ENCODE peak calls at places on chromosomes 1 and 21, in eight cellular contexts. One of them, this sample, is unnamed.

GRCh38 chr1:101150676-101151075 is 86.1 kb upstream of the S1PR1 start:
- DNase-seq in endodermal cell: no peak
- DNase-seq in HT-29: no peak
- DNase-seq in stimulated activated CD4-positive, alpha-beta T cell treated with anti-CD3 and anti-CD28 coated beads, TNF-alpha, amount 100 ng/mL, for 24 hours: no peak
- DNase-seq in AG08396: no peak
- DNase-seq in omental fat pad: no peak
- DNase-seq in left colon: no peak
- DNase-seq in HFF-Myc: no peak
- DNase-seq in this sample: no peak

GRCh38 chr1:2951856-2952255 is 69.4 kb upstream of the ACTRT2 start:
- DNase-seq in stimulated activated CD4-positive, alpha-beta T cell treated with anti-CD3 and anti-CD28 coated beads, TNF-alpha, amount 100 ng/mL, for 24 hours: no peak
- DNase-seq in HFF-Myc: no peak
- DNase-seq in left colon: no peak
- DNase-seq in omental fat pad: no peak
- DNase-seq in endodermal cell: no peak
- DNase-seq in AG08396: no peak
- DNase-seq in HT-29: no peak
- DNase-seq in this sample: no peak

GRCh38 chr1:43549921-43550597 is 19.4 kb downstream of the PTPRF start:
- DNase-seq in omental fat pad: no peak
- DNase-seq in AG08396: no peak
- DNase-seq in left colon: peak; percentile 90
- DNase-seq in HT-29: peak; percentile 94
- DNase-seq in endodermal cell: peak; percentile 99
- DNase-seq in stimulated activated CD4-positive, alpha-beta T cell treated with anti-CD3 and anti-CD28 coated beads, TNF-alpha, amount 100 ng/mL, for 24 hours: no peak
- DNase-seq in HFF-Myc: no peak
- DNase-seq in this sample: peak; percentile 68

GRCh38 chr1:9202240-9202870 is 32.2 kb upstream of the H6PD start:
- DNase-seq in HFF-Myc: no peak
- DNase-seq in omental fat pad: no peak
- DNase-seq in left colon: no peak
- DNase-seq in AG08396: no peak
- DNase-seq in endodermal cell: no peak
- DNase-seq in stimulated activated CD4-positive, alpha-beta T cell treated with anti-CD3 and anti-CD28 coated beads, TNF-alpha, amount 100 ng/mL, for 24 hours: no peak
- DNase-seq in HT-29: no peak
- DNase-seq in this sample: no peak

GRCh38 chr21:34243562-34243961 is 120.2 kb upstream of the KCNE2 start:
- DNase-seq in HFF-Myc: peak; percentile 14
- DNase-seq in omental fat pad: no peak
- DNase-seq in left colon: peak; percentile 16
- DNase-seq in HT-29: peak; percentile 2
- DNase-seq in AG08396: no peak
- DNase-seq in stimulated activated CD4-positive, alpha-beta T cell treated with anti-CD3 and anti-CD28 coated beads, TNF-alpha, amount 100 ng/mL, for 24 hours: no peak
- DNase-seq in endodermal cell: peak; percentile 73
- DNase-seq in this sample: peak; percentile 19

GRCh38 chr21:34836103-34836932 is 167.5 kb downstream of the CLIC6 start:
- DNase-seq in stimulated activated CD4-positive, alpha-beta T cell treated with anti-CD3 and anti-CD28 coated beads, TNF-alpha, amount 100 ng/mL, for 24 hours: peak; percentile 33
- DNase-seq in omental fat pad: no peak
- DNase-seq in HT-29: peak; percentile 72
- DNase-seq in endodermal cell: peak; percentile 43
- DNase-seq in HFF-Myc: peak; percentile 96
- DNase-seq in left colon: no peak
- DNase-seq in AG08396: peak; percentile 90
- DNase-seq in this sample: peak; percentile 97

GRCh38 chr21:38036016-38036415 is 119.8 kb upstream of the KCNJ6 start:
- DNase-seq in stimulated activated CD4-positive, alpha-beta T cell treated with anti-CD3 and anti-CD28 coated beads, TNF-alpha, amount 100 ng/mL, for 24 hours: no peak
- DNase-seq in HT-29: no peak
- DNase-seq in endodermal cell: no peak
- DNase-seq in HFF-Myc: no peak
- DNase-seq in left colon: no peak
- DNase-seq in AG08396: no peak
- DNase-seq in omental fat pad: no peak
- DNase-seq in this sample: no peak

GRCh38 chr1:230715510-230715909 is 1.6 kb upstream of the AGT start:
- DNase-seq in AG08396: no peak
- DNase-seq in endodermal cell: no peak
- DNase-seq in left colon: no peak
- DNase-seq in stimulated activated CD4-positive, alpha-beta T cell treated with anti-CD3 and anti-CD28 coated beads, TNF-alpha, amount 100 ng/mL, for 24 hours: no peak
- DNase-seq in omental fat pad: no peak
- DNase-seq in HT-29: peak; percentile 29
- DNase-seq in HFF-Myc: no peak
- DNase-seq in this sample: no peak

GRCh38 chr1:206079130-206079529 is 26.2 kb downstream of the RHEX start:
- DNase-seq in HFF-Myc: no peak
- DNase-seq in endodermal cell: no peak
- DNase-seq in omental fat pad: no peak
- DNase-seq in left colon: no peak
- DNase-seq in AG08396: no peak
- DNase-seq in stimulated activated CD4-positive, alpha-beta T cell treated with anti-CD3 and anti-CD28 coated beads, TNF-alpha, amount 100 ng/mL, for 24 hours: no peak
- DNase-seq in HT-29: no peak
- DNase-seq in this sample: no peak

GRCh38 chr1:3668148-3668547 is 15.8 kb downstream of the TP73 start:
- DNase-seq in stimulated activated CD4-positive, alpha-beta T cell treated with anti-CD3 and anti-CD28 coated beads, TNF-alpha, amount 100 ng/mL, for 24 hours: no peak
- DNase-seq in HT-29: no peak
- DNase-seq in left colon: no peak
- DNase-seq in endodermal cell: no peak
- DNase-seq in omental fat pad: no peak
- DNase-seq in HFF-Myc: no peak
- DNase-seq in AG08396: no peak
- DNase-seq in this sample: no peak

GRCh38 chr1:4047666-4048065 is 147.6 kb upstream of the C1orf174 start:
- DNase-seq in HT-29: no peak
- DNase-seq in AG08396: no peak
- DNase-seq in endodermal cell: no peak
- DNase-seq in left colon: no peak
- DNase-seq in stimulated activated CD4-positive, alpha-beta T cell treated with anti-CD3 and anti-CD28 coated beads, TNF-alpha, amount 100 ng/mL, for 24 hours: no peak
- DNase-seq in HFF-Myc: no peak
- DNase-seq in omental fat pad: no peak
- DNase-seq in this sample: no peak

GRCh38 chr1:246511203-246511602 is 4.1 kb upstream of the SMYD3 start:
- DNase-seq in omental fat pad: no peak
- DNase-seq in HT-29: no peak
- DNase-seq in stimulated activated CD4-positive, alpha-beta T cell treated with anti-CD3 and anti-CD28 coated beads, TNF-alpha, amount 100 ng/mL, for 24 hours: no peak
- DNase-seq in left colon: no peak
- DNase-seq in HFF-Myc: no peak
- DNase-seq in endodermal cell: no peak
- DNase-seq in AG08396: no peak
- DNase-seq in this sample: no peak

GRCh38 chr1:223331929-223332328 is 32.0 kb downstream of the SUSD4 start:
- DNase-seq in omental fat pad: no peak
- DNase-seq in AG08396: peak; percentile 54
- DNase-seq in stimulated activated CD4-positive, alpha-beta T cell treated with anti-CD3 and anti-CD28 coated beads, TNF-alpha, amount 100 ng/mL, for 24 hours: no peak
- DNase-seq in endodermal cell: no peak
- DNase-seq in HFF-Myc: no peak
- DNase-seq in left colon: no peak
- DNase-seq in HT-29: no peak
- DNase-seq in this sample: peak; percentile 2

GRCh38 chr1:181189691-181190361 is 101.3 kb downstream of the IER5 start:
- DNase-seq in AG08396: peak; percentile 90
- DNase-seq in HT-29: peak; percentile 78
- DNase-seq in omental fat pad: peak; percentile 54
- DNase-seq in endodermal cell: peak; percentile 97
- DNase-seq in left colon: peak; percentile 68
- DNase-seq in HFF-Myc: no peak
- DNase-seq in stimulated activated CD4-positive, alpha-beta T cell treated with anti-CD3 and anti-CD28 coated beads, TNF-alpha, amount 100 ng/mL, for 24 hours: peak; percentile 74
- DNase-seq in this sample: peak; percentile 19

GRCh38 chr1:12475158-12475934 is 142.7 kb downstream of the DHRS3 start:
- DNase-seq in HFF-Myc: no peak
- DNase-seq in HT-29: peak; percentile 84
- DNase-seq in left colon: no peak
- DNase-seq in omental fat pad: no peak
- DNase-seq in stimulated activated CD4-positive, alpha-beta T cell treated with anti-CD3 and anti-CD28 coated beads, TNF-alpha, amount 100 ng/mL, for 24 hours: no peak
- DNase-seq in endodermal cell: no peak
- DNase-seq in AG08396: no peak
- DNase-seq in this sample: no peak

GRCh38 chr21:14741237-14741636 is 195.1 kb upstream of the SAMSN1 start:
- DNase-seq in HT-29: no peak
- DNase-seq in stimulated activated CD4-positive, alpha-beta T cell treated with anti-CD3 and anti-CD28 coated beads, TNF-alpha, amount 100 ng/mL, for 24 hours: no peak
- DNase-seq in omental fat pad: no peak
- DNase-seq in endodermal cell: no peak
- DNase-seq in AG08396: no peak
- DNase-seq in HFF-Myc: no peak
- DNase-seq in left colon: no peak
- DNase-seq in this sample: peak; percentile 13

GRCh38 chr1:94641990-94642389 is 100.4 kb upstream of the F3 start:
- DNase-seq in endodermal cell: no peak
- DNase-seq in HT-29: no peak
- DNase-seq in AG08396: no peak
- DNase-seq in HFF-Myc: no peak
- DNase-seq in omental fat pad: no peak
- DNase-seq in stimulated activated CD4-positive, alpha-beta T cell treated with anti-CD3 and anti-CD28 coated beads, TNF-alpha, amount 100 ng/mL, for 24 hours: no peak
- DNase-seq in left colon: no peak
- DNase-seq in this sample: no peak

GRCh38 chr1:43887748-43888147 is 45.9 kb upstream of the ARTN start:
- DNase-seq in stimulated activated CD4-positive, alpha-beta T cell treated with anti-CD3 and anti-CD28 coated beads, TNF-alpha, amount 100 ng/mL, for 24 hours: no peak
- DNase-seq in HFF-Myc: no peak
- DNase-seq in left colon: no peak
- DNase-seq in AG08396: no peak
- DNase-seq in HT-29: no peak
- DNase-seq in omental fat pad: no peak
- DNase-seq in endodermal cell: no peak
- DNase-seq in this sample: no peak

This sample was measured in HCT116.